ENCODE peak calls at places on chromosomes 2 and 18, in eight cellular contexts. L, C, A, H, P, K, M and J are unnamed samples.

GRCh38 chr2:219574509-219575311 is 2.6 kb downstream of the INHA start:
- DNase-seq in P (no peak), M (no peak), H (no peak), L (no peak), C (no peak), K (no peak), A (no peak), J (no peak)

GRCh38 chr2:101679037-101679726 is 18.3 kb upstream of the MAP4K4 start:
- DNase-seq in A (no peak), M (no peak), H (no peak), K (no peak), C (no peak), L (no peak), P (no peak), J (no peak)

GRCh38 chr2:33484042-33484621 is 7.7 kb downstream of the RASGRP3 start:
- DNase-seq in H (no peak), P (no peak), M (peak; percentile 36), L (no peak), A (no peak), K (no peak), C (no peak), J (no peak)

GRCh38 chr2:99425022-99425421 is 64.8 kb downstream of the REV1 start:
- DNase-seq in L (no peak), H (no peak), M (no peak), C (no peak), A (no peak), P (no peak), K (no peak), J (no peak)

GRCh38 chr18:46273861-46274260 is 169.7 kb downstream of the HAUS1 start:
- DNase-seq in C (no peak), M (no peak), P (no peak), H (no peak), K (no peak), A (no peak), L (no peak), J (no peak)

GRCh38 chr18:48819276-48819675 is 131.5 kb downstream of the SMAD7 start:
- DNase-seq in K (no peak), H (no peak), L (no peak), A (no peak), C (no peak), M (no peak), P (no peak), J (no peak)

GRCh38 chr2:65432227-65433190 is at the start of gene SPRED2:
- DNase-seq in L (peak; percentile 58), K (peak; percentile 87), A (peak; percentile 63), P (peak; percentile 83), M (peak; percentile 94), C (peak; percentile 48), H (peak; percentile 33), J (peak; percentile 86)

GRCh38 chr2:4507706-4508105 is 804.3 kb downstream of the DCDC2C start:
- DNase-seq in P (peak; percentile 90), H (no peak), A (no peak), C (no peak), M (no peak), L (no peak), K (no peak), J (no peak)

GRCh38 chr2:145812163-145812554 is 1292.2 kb upstream of the ZEB2 start:
- DNase-seq in K (no peak), P (no peak), L (no peak), C (no peak), M (no peak), H (no peak), A (no peak), J (no peak)

GRCh38 chr2:109304731-109305470 is 175.9 kb downstream of the SH3RF3 start:
- DNase-seq in K (no peak), C (no peak), M (no peak), A (no peak), H (no peak), P (no peak), L (no peak), J (no peak)

GRCh38 chr2:132489150-132489549 is 72.5 kb downstream of the GPR39 start:
- DNase-seq in M (no peak), C (no peak), L (no peak), H (no peak), P (no peak), K (no peak), A (no peak), J (no peak)

GRCh38 chr18:33835419-33835818 is 257.4 kb downstream of the ASXL3 start:
- DNase-seq in M (no peak), K (no peak), A (no peak), L (no peak), H (no peak), C (no peak), P (no peak), J (no peak)

GRCh38 chr18:8982416-8983183 is 119.9 kb upstream of the NDUFV2 start:
- DNase-seq in P (peak; percentile 16), H (no peak), K (no peak), A (no peak), L (no peak), C (no peak), M (peak; percentile 81), J (no peak)

GRCh38 chr2:41872646-41873045 is 175.2 kb upstream of the PKDCC start:
- DNase-seq in M (no peak), H (no peak), K (no peak), P (no peak), L (no peak), C (no peak), A (no peak), J (no peak)

GRCh38 chr18:51433296-51433695 is 235.8 kb upstream of the MEX3C start:
- DNase-seq in K (no peak), C (no peak), H (no peak), A (no peak), L (no peak), M (no peak), P (no peak), J (no peak)

GRCh38 chr2:235493402-235493774 is 455 bp upstream of the AGAP1 start:
- DNase-seq in K (no peak), C (no peak), M (no peak), A (no peak), L (no peak), P (no peak), H (no peak), J (no peak)

GRCh38 chr2:70009776-70010175 is 48.3 kb upstream of the ASPRV1 start:
- DNase-seq in L (no peak), C (no peak), M (no peak), K (no peak), P (no peak), A (no peak), H (no peak), J (no peak)

GRCh38 chr18:5709476-5710095 is 165.8 kb upstream of the EPB41L3 start:
- DNase-seq in C (no peak), L (no peak), K (no peak), H (no peak), A (no peak), M (no peak), P (no peak), J (no peak)

GRCh38 chr18:32469190-32469611 is 1.5 kb downstream of the GAREM1 start:
- DNase-seq in K (no peak), C (no peak), H (no peak), A (no peak), M (peak; percentile 1), P (peak; percentile 22), L (no peak), J (no peak)

GRCh38 chr18:9296233-9297006 is 38.2 kb upstream of the TWSG1 start:
- DNase-seq in M (no peak), C (no peak), L (no peak), K (no peak), P (no peak), H (no peak), A (no peak), J (no peak)

GRCh38 chr2:44348385-44348784 is 12.9 kb downstream of the PREPL start:
- DNase-seq in L (no peak), K (no peak), H (no peak), A (no peak), P (no peak), C (no peak), M (peak; percentile 56), J (no peak)

GRCh38 chr2:150484461-150484931 is 3.0 kb downstream of the RND3 start:
- DNase-seq in A (no peak), K (no peak), P (no peak), M (no peak), C (no peak), H (no peak), L (no peak), J (no peak)